ENCODE peak calls at places on chromosomes 3 and 15, in four cellular contexts. I is GM12878, Y is SK-N-SH, W is K562. Q is an unnamed sample.

GRCh38 chr3:12785096-12785495 is 11.4 kb upstream of the CAND2 start:
- DNase-seq in W (no peak), I (no peak), Y (no peak), Q (no peak)

GRCh38 chr3:66592061-66592875 is 91.4 kb upstream of the LRIG1 start:
- DNase-seq in W (no peak), Y (no peak), I (no peak), Q (no peak)

GRCh38 chr3:171459130-171459941 is 869 bp downstream of the TNIK start:
- DNase-seq in I (no peak), W (no peak), Y (peak), Q (peak)

GRCh38 chr3:36920884-36921567 is 23.8 kb downstream of the TRANK1 start:
- DNase-seq in Y (no peak), W (no peak), I (no peak), Q (no peak)

GRCh38 chr3:136075218-136075808 is 109.8 kb downstream of the PPP2R3A start:
- DNase-seq in W (peak), I (peak), Y (peak), Q (peak)

GRCh38 chr3:195908439-195909293 is at the start of gene TNK2:
- DNase-seq in W (no peak), I (no peak), Y (peak), Q (peak)

GRCh38 chr15:70141376-70142071 is 43.8 kb upstream of the TLE3 start:
- DNase-seq in W (no peak), I (no peak), Y (no peak), Q (no peak)

GRCh38 chr3:39941941-39942340 is 132.5 kb downstream of the MYRIP start:
- DNase-seq in W (no peak), Y (no peak), I (no peak), Q (no peak)

GRCh38 chr3:51968175-51968681 is 974 bp upstream of the PCBP4 start:
- DNase-seq in Y (peak), I (no peak), W (no peak), Q (peak)

GRCh38 chr3:44235604-44236484 is 5.8 kb upstream of the TOPAZ1 start:
- DNase-seq in W (peak), I (peak), Y (peak), Q (peak)

GRCh38 chr3:106117490-106117858 is 248.7 kb upstream of the CBLB start:
- DNase-seq in Y (no peak), I (no peak), W (no peak), Q (no peak)

GRCh38 chr15:100951965-100952364 is 32.8 kb downstream of the LRRK1 start:
- DNase-seq in I (no peak), W (no peak), Y (no peak), Q (no peak)

GRCh38 chr3:138359549-138360271 is 11.3 kb downstream of the MRAS start:
- DNase-seq in I (no peak), Y (no peak), W (no peak), Q (no peak)

GRCh38 chr3:119294402-119294888 is 262 bp downstream of the ARHGAP31 start:
- DNase-seq in I (no peak), W (no peak), Y (no peak), Q (no peak)

GRCh38 chr15:37058316-37058985 is 41.9 kb downstream of the MEIS2 start:
- DNase-seq in I (no peak), Y (no peak), W (no peak), Q (no peak)

GRCh38 chr3:62197613-62198012 is 175.7 kb downstream of the FEZF2 start:
- DNase-seq in Y (no peak), W (no peak), I (no peak), Q (no peak)

GRCh38 chr3:156317457-156317856 is 197.1 kb downstream of the KCNAB1 start:
- DNase-seq in Y (no peak), I (no peak), W (no peak), Q (no peak)

GRCh38 chr15:49135342-49135857 is 20.0 kb downstream of the COPS2 start:
- DNase-seq in I (no peak), W (no peak), Y (no peak), Q (no peak)

DNA sequence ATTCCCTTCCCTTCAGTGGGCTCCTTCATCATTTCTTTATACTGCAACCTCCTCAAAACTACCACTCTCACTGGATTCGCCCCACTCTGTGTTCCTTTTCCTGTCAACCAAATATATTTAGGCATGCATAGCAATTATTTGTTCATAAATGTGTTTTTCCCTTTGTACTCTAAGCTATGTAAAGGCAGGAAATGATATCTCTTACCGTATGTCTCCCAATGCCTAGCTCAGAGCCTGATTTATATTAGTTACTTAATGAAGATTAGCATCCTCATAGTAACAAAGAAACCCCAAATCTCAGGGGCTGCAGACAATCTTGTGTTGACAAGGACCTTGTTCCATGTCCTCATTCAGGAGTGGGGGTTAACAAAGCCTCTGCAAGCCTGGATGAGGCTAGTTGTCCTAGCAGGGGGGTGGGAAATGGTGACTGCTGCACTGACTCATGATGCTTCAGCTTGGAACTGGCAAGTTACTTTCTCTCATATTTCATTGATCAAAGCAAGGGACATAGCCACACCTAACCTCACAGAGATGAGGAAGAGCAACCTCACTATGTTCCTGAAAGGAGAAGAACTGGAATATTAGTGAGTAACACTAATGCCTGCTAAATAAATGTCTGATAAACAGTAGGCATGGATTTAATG is 15.2 kb downstream of the PHLDB2 start:
- DNase-seq in I (no peak), W (no peak), Y (no peak), Q (no peak)
- TF ChIP-seq USF1 in I (no peak), W (no peak), Y (no peak), Q (no peak)

GRCh38 chr3:47342812-47343211 is 38.0 kb upstream of the PTPN23 start:
- DNase-seq in I (no peak), W (no peak), Y (no peak), Q (no peak)

GRCh38 chr3:47343471-47343971 is 37.3 kb upstream of the PTPN23 start:
- DNase-seq in I (no peak), Y (no peak), W (no peak), Q (no peak)

GRCh38 chr3:47340866-47341265 is 40.0 kb upstream of the PTPN23 start:
- DNase-seq in Y (no peak), W (no peak), I (no peak), Q (no peak)

GRCh38 chr3:47339951-47340350 is 40.9 kb upstream of the PTPN23 start:
- DNase-seq in I (no peak), W (no peak), Y (no peak), Q (no peak)

DNA sequence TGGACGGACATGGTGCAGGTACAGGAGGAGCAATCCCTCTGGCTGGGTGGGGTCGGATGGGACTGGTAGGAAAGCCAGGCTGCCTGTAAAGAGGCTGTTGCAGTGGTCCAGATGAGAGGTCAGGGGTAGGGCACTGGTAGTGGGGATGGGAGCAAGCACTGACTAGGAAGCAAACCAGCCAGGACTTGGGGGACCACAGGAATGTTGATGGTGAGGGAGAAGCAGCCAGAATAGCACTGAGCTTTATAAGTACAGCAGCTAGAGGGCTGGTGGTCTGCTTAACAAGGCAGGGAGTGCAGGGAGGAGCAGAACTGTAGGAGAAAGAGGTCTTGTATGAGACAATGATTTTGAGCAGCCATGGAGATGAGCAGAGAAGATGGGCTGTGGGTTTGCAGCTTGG is 38.7 kb upstream of the PTPN23 start:
- DNase-seq in Y (no peak), I (no peak), W (no peak), Q (no peak)
- TF ChIP-seq USF1 in Y (no peak), I (no peak), W (no peak), Q (no peak)

GRCh38 chr3:17747184-17747889 is 4.9 kb upstream of the TBC1D5 start:
- DNase-seq in Y (no peak), I (peak), W (no peak), Q (no peak)
- TF ChIP-seq USF1 in Y (no peak), I (no peak), W (no peak), Q (no peak)

GRCh38 chr15:82571722-82572222 is 31.5 kb upstream of the RPS17 start:
- DNase-seq in W (peak), I (no peak), Y (peak), Q (peak)

GRCh38 chr15:82569834-82570233 is 29.6 kb upstream of the RPS17 start:
- DNase-seq in I (no peak), W (no peak), Y (no peak), Q (no peak)

GRCh38 chr15:82568986-82569385 is 28.7 kb upstream of the RPS17 start:
- DNase-seq in W (no peak), Y (no peak), I (no peak), Q (no peak)

GRCh38 chr15:82572311-82572710 is 32.1 kb upstream of the RPS17 start:
- DNase-seq in W (no peak), Y (peak), I (no peak), Q (no peak)

DNA sequence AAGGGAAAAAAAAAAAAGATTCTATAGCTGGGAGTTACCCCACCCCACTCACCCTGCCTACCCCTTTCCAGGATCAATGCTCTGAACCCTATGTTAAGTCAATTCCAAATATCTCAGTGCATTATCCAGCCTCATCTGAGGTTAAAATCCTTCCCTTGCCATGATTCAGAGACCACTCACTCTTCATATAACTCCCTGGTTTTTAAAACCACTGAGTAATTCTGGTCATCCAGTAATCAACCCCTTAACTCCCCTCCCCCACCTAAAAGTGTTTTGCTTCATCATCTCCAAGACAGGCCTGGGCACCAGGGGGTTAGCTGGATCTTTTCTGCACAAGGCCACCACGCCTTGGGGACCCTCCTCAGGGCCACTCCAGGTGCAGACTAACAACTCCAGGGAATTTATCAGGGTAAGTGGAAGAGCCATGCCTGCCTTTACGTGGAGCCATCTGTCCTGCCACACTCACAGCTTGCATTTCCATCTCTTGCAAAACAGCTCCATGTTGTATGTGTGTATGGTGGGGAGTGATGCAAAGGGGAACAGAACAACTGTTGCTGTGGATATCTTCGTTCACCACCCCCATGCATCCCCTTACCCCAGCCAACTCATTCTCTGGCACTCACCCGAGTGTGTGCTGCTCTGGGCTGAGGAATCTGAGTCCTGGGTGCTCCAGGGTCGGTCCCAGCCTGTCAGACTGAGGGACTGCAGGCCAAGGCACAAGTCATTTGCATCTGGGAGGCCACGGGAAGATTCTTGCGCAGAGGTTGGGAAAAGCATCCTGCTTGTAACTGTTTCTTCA is 30.7 kb upstream of the RPS17 start:
- DNase-seq in Y (peak), W (no peak), I (no peak), Q (peak)
- TF ChIP-seq USF1 in Y (no peak), W (no peak), I (no peak), Q (no peak)